ENCODE peak calls at places on chromosome 11, in seven cellular contexts. One of them, this sample, is unnamed.
A peak's percentile ranks its signal among the peaks of the same experiment; 100 is the strongest.

GRCh38 chr11:115990004-115990447 is 485.8 kb upstream of the CADM1 start:
- DNase-seq in G401: peak; percentile 61
- DNase-seq in T-helper 22 cell: no peak
- DNase-seq in AG04450: no peak
- DNase-seq in T follicular helper cell: no peak
- DNase-seq in NCI-H1092 treated with DMSO at 0.1 percent for 48 hours: peak; percentile 21
- DNase-seq in activated gamma-delta T cell treated with anti-CD3 and anti-CD28 coated beads, Interleukin-2, amount 50 U/mL, for 16 hours: no peak
- DNase-seq in this sample: peak; percentile 66

GRCh38 chr11:35031869-35032268 is 107.1 kb upstream of the CD44 start:
- DNase-seq in AG04450: no peak
- DNase-seq in T follicular helper cell: no peak
- DNase-seq in T-helper 22 cell: no peak
- DNase-seq in G401: no peak
- DNase-seq in activated gamma-delta T cell treated with anti-CD3 and anti-CD28 coated beads, Interleukin-2, amount 50 U/mL, for 16 hours: no peak
- DNase-seq in NCI-H1092 treated with DMSO at 0.1 percent for 48 hours: no peak
- DNase-seq in this sample: no peak

GRCh38 chr11:118171274-118172062 is 5.0 kb downstream of the SCN2B start:
- DNase-seq in T follicular helper cell: peak; percentile 63
- DNase-seq in AG04450: peak; percentile 8
- DNase-seq in T-helper 22 cell: peak; percentile 44
- DNase-seq in activated gamma-delta T cell treated with anti-CD3 and anti-CD28 coated beads, Interleukin-2, amount 50 U/mL, for 16 hours: peak; percentile 51
- DNase-seq in G401: peak; percentile 87
- DNase-seq in NCI-H1092 treated with DMSO at 0.1 percent for 48 hours: peak; percentile 60
- DNase-seq in this sample: peak; percentile 90

GRCh38 chr11:9530901-9531625 is 42.4 kb upstream of the WEE1 start:
- DNase-seq in T-helper 22 cell: no peak
- DNase-seq in AG04450: no peak
- DNase-seq in NCI-H1092 treated with DMSO at 0.1 percent for 48 hours: no peak
- DNase-seq in T follicular helper cell: no peak
- DNase-seq in activated gamma-delta T cell treated with anti-CD3 and anti-CD28 coated beads, Interleukin-2, amount 50 U/mL, for 16 hours: no peak
- DNase-seq in G401: no peak
- DNase-seq in this sample: no peak

GRCh38 chr11:134518616-134519389 is 106.8 kb upstream of the B3GAT1 start:
- DNase-seq in G401: no peak
- DNase-seq in activated gamma-delta T cell treated with anti-CD3 and anti-CD28 coated beads, Interleukin-2, amount 50 U/mL, for 16 hours: no peak
- DNase-seq in T follicular helper cell: no peak
- DNase-seq in T-helper 22 cell: no peak
- DNase-seq in NCI-H1092 treated with DMSO at 0.1 percent for 48 hours: no peak
- DNase-seq in AG04450: no peak
- DNase-seq in this sample: no peak

GRCh38 chr11:68120212-68121066 is 749 bp downstream of the CHKA start:
- DNase-seq in activated gamma-delta T cell treated with anti-CD3 and anti-CD28 coated beads, Interleukin-2, amount 50 U/mL, for 16 hours: no peak
- DNase-seq in G401: peak; percentile 22
- DNase-seq in T-helper 22 cell: peak; percentile 23
- DNase-seq in NCI-H1092 treated with DMSO at 0.1 percent for 48 hours: peak; percentile 51
- DNase-seq in AG04450: no peak
- DNase-seq in T follicular helper cell: peak; percentile 30
- DNase-seq in this sample: no peak

GRCh38 chr11:126719740-126720139 is 280.8 kb downstream of the KIRREL3 start:
- DNase-seq in AG04450: no peak
- DNase-seq in T follicular helper cell: no peak
- DNase-seq in T-helper 22 cell: no peak
- DNase-seq in G401: no peak
- DNase-seq in NCI-H1092 treated with DMSO at 0.1 percent for 48 hours: no peak
- DNase-seq in activated gamma-delta T cell treated with anti-CD3 and anti-CD28 coated beads, Interleukin-2, amount 50 U/mL, for 16 hours: no peak
- DNase-seq in this sample: no peak

GRCh38 chr11:87878373-87878779 is 296.9 kb downstream of the RAB38 start:
- DNase-seq in NCI-H1092 treated with DMSO at 0.1 percent for 48 hours: peak; percentile 21
- DNase-seq in G401: no peak
- DNase-seq in T follicular helper cell: no peak
- DNase-seq in AG04450: peak; percentile 16
- DNase-seq in activated gamma-delta T cell treated with anti-CD3 and anti-CD28 coated beads, Interleukin-2, amount 50 U/mL, for 16 hours: no peak
- DNase-seq in T-helper 22 cell: no peak
- DNase-seq in this sample: no peak

GRCh38 chr11:28123151-28123571 is 15.0 kb downstream of the METTL15 start:
- DNase-seq in T follicular helper cell: no peak
- DNase-seq in NCI-H1092 treated with DMSO at 0.1 percent for 48 hours: no peak
- DNase-seq in G401: no peak
- DNase-seq in AG04450: no peak
- DNase-seq in T-helper 22 cell: no peak
- DNase-seq in activated gamma-delta T cell treated with anti-CD3 and anti-CD28 coated beads, Interleukin-2, amount 50 U/mL, for 16 hours: no peak
- DNase-seq in this sample: no peak

GRCh38 chr11:122822241-122822640 is 16.1 kb upstream of the CRTAM start:
- DNase-seq in activated gamma-delta T cell treated with anti-CD3 and anti-CD28 coated beads, Interleukin-2, amount 50 U/mL, for 16 hours: no peak
- DNase-seq in T follicular helper cell: no peak
- DNase-seq in NCI-H1092 treated with DMSO at 0.1 percent for 48 hours: no peak
- DNase-seq in AG04450: no peak
- DNase-seq in G401: no peak
- DNase-seq in T-helper 22 cell: no peak
- DNase-seq in this sample: no peak

GRCh38 chr11:36012410-36012809 is 68.5 kb downstream of the LDLRAD3 start:
- DNase-seq in AG04450: no peak
- DNase-seq in T-helper 22 cell: no peak
- DNase-seq in T follicular helper cell: no peak
- DNase-seq in G401: peak; percentile 49
- DNase-seq in activated gamma-delta T cell treated with anti-CD3 and anti-CD28 coated beads, Interleukin-2, amount 50 U/mL, for 16 hours: no peak
- DNase-seq in NCI-H1092 treated with DMSO at 0.1 percent for 48 hours: no peak
- DNase-seq in this sample: no peak

GRCh38 chr11:3879967-3880542 is 24.6 kb downstream of the STIM1 start:
- DNase-seq in T follicular helper cell: no peak
- DNase-seq in AG04450: no peak
- DNase-seq in activated gamma-delta T cell treated with anti-CD3 and anti-CD28 coated beads, Interleukin-2, amount 50 U/mL, for 16 hours: no peak
- DNase-seq in G401: no peak
- DNase-seq in T-helper 22 cell: no peak
- DNase-seq in NCI-H1092 treated with DMSO at 0.1 percent for 48 hours: no peak
- DNase-seq in this sample: no peak

GRCh38 chr11:67356867-67357561 is 3.7 kb upstream of the POLD4 start:
- DNase-seq in T-helper 22 cell: no peak
- DNase-seq in T follicular helper cell: peak; percentile 54
- DNase-seq in activated gamma-delta T cell treated with anti-CD3 and anti-CD28 coated beads, Interleukin-2, amount 50 U/mL, for 16 hours: peak; percentile 51
- DNase-seq in G401: peak; percentile 79
- DNase-seq in NCI-H1092 treated with DMSO at 0.1 percent for 48 hours: peak; percentile 60
- DNase-seq in AG04450: peak; percentile 52
- DNase-seq in this sample: peak; percentile 80

GRCh38 chr11:36426226-36426848 is 83.7 kb downstream of the TRAF6 start:
- DNase-seq in activated gamma-delta T cell treated with anti-CD3 and anti-CD28 coated beads, Interleukin-2, amount 50 U/mL, for 16 hours: no peak
- DNase-seq in T follicular helper cell: no peak
- DNase-seq in G401: no peak
- DNase-seq in NCI-H1092 treated with DMSO at 0.1 percent for 48 hours: no peak
- DNase-seq in AG04450: no peak
- DNase-seq in T-helper 22 cell: no peak
- DNase-seq in this sample: no peak

GRCh38 chr11:83330303-83330702 is 44.1 kb upstream of the CCDC90B start:
- DNase-seq in NCI-H1092 treated with DMSO at 0.1 percent for 48 hours: no peak
- DNase-seq in G401: no peak
- DNase-seq in activated gamma-delta T cell treated with anti-CD3 and anti-CD28 coated beads, Interleukin-2, amount 50 U/mL, for 16 hours: no peak
- DNase-seq in AG04450: no peak
- DNase-seq in T follicular helper cell: no peak
- DNase-seq in T-helper 22 cell: no peak
- DNase-seq in this sample: no peak

GRCh38 chr11:1087961-1088926 is 13.6 kb downstream of the MUC2 start:
- DNase-seq in AG04450: no peak
- DNase-seq in G401: no peak
- DNase-seq in T follicular helper cell: no peak
- DNase-seq in NCI-H1092 treated with DMSO at 0.1 percent for 48 hours: no peak
- DNase-seq in activated gamma-delta T cell treated with anti-CD3 and anti-CD28 coated beads, Interleukin-2, amount 50 U/mL, for 16 hours: no peak
- DNase-seq in T-helper 22 cell: no peak
- DNase-seq in this sample: no peak

GRCh38 chr11:134385774-134386565 is 26.1 kb downstream of the B3GAT1 start:
- DNase-seq in NCI-H1092 treated with DMSO at 0.1 percent for 48 hours: peak; percentile 99
- DNase-seq in AG04450: no peak
- DNase-seq in G401: no peak
- DNase-seq in T follicular helper cell: no peak
- DNase-seq in T-helper 22 cell: no peak
- DNase-seq in activated gamma-delta T cell treated with anti-CD3 and anti-CD28 coated beads, Interleukin-2, amount 50 U/mL, for 16 hours: no peak
- DNase-seq in this sample: no peak

GRCh38 chr11:76600124-76600655 is 70.4 kb downstream of the LRRC32 start:
- DNase-seq in G401: no peak
- DNase-seq in NCI-H1092 treated with DMSO at 0.1 percent for 48 hours: no peak
- DNase-seq in T-helper 22 cell: no peak
- DNase-seq in T follicular helper cell: no peak
- DNase-seq in activated gamma-delta T cell treated with anti-CD3 and anti-CD28 coated beads, Interleukin-2, amount 50 U/mL, for 16 hours: no peak
- DNase-seq in AG04450: no peak
- DNase-seq in this sample: no peak